ENCODE peak calls at places on chromosome 17, in four cellular contexts. Z, Q, G and I are unnamed samples. For H3K4me1, the result is how much of the 10 kb centered on the place peaks cover.

GRCh38 chr17:1413281-1413791 is 13.3 kb upstream of the YWHAE start:
- DNase-seq in Z (peak), G (peak), Q (peak), I (peak)

GRCh38 chr17:5047446-5047845 is 12.2 kb upstream of the SLC52A1 start:
- DNase-seq in Q (no peak), G (no peak), Z (no peak), I (no peak)

GRCh38 chr17:37368577-37368976 is 7.2 kb upstream of the C17orf78 start:
- DNase-seq in Q (peak), G (no peak), Z (peak), I (no peak)

GRCh38 chr17:49260011-49260921 is 29.7 kb upstream of the PHOSPHO1 start:
- DNase-seq in Q (peak), Z (peak), G (peak), I (peak)

GRCh38 chr17:56675876-56676660 is 82.6 kb downstream of the NOG start:
- DNase-seq in G (no peak), Q (no peak), Z (no peak), I (no peak)

GRCh38 chr17:57943140-57943539 is 12.1 kb downstream of the CUEDC1 start:
- DNase-seq in G (no peak), Z (no peak), Q (peak), I (no peak)

GRCh38 chr17:56593741-56594527 is 435 bp downstream of the NOG start:
- DNase-seq in Q (peak), Z (peak), G (peak), I (peak)

GRCh38 chr17:58224315-58224714 is 5.3 kb upstream of the MKS1 start:
- DNase-seq in G (no peak), Q (peak), Z (peak), I (no peak)

GRCh38 chr17:28983286-28984240 is 22.3 kb downstream of the SEZ6 start:
- DNase-seq in G (no peak), Z (peak), Q (peak), I (no peak)

GRCh38 chr17:80287038-80287437 is 26.4 kb downstream of the RNF213 start:
- DNase-seq in G (no peak), Z (peak), Q (no peak), I (no peak)

GRCh38 chr17:19744922-19745757 is 3.0 kb downstream of the ALDH3A1 start:
- DNase-seq in Q (peak), Z (peak), G (peak), I (peak)

GRCh38 chr17:81160306-81160705 is 5.0 kb upstream of the PVALEF start:
- DNase-seq in Q (no peak), G (peak), Z (no peak), I (peak)

GRCh38 chr17:29625037-29625750 is 2.5 kb upstream of the CORO6 start:
- DNase-seq in G (no peak), Q (peak), Z (peak), I (peak)

GRCh38 chr17:48483004-48483403 is 47.8 kb downstream of the HOXB1 start:
- DNase-seq in Z (no peak), Q (no peak), G (no peak), I (no peak)

GRCh38 chr17:67289174-67289876 is 44.3 kb upstream of the HELZ start:
- DNase-seq in G (peak), Q (peak), Z (peak), I (peak)

GRCh38 chr17:13429201-13429600 is 172.5 kb downstream of the HS3ST3A1 start:
- DNase-seq in G (no peak), Q (peak), Z (peak), I (no peak)

GRCh38 chr17:21397341-21398050 is 21.3 kb downstream of the KCNJ12 start:
- DNase-seq in G (no peak), Z (peak), Q (peak), I (no peak)

GRCh38 chr17:45123930-45124796 is 8.2 kb downstream of the PLCD3 start:
- DNase-seq in Z (peak), Q (peak), G (no peak), I (peak)

GRCh38 chr17:75459246-75459589 is 2.8 kb downstream of the TMEM94 start:
- DNase-seq in G (no peak), Q (no peak), Z (no peak), I (no peak)

GRCh38 chr17:14269473-14269872 is 31.4 kb upstream of the HS3ST3B1 start:
- DNase-seq in G (no peak), Z (no peak), Q (no peak), I (no peak)

GRCh38 chr17:9900744-9901143 is 4.3 kb downstream of the RCVRN start:
- DNase-seq in Z (peak), Q (peak), G (no peak), I (no peak)

GRCh38 chr17:42522798-42523278 is 13.2 kb upstream of the NAGLU start:
- DNase-seq in Q (no peak), G (peak), Z (no peak), I (no peak)

GRCh38 chr17:31704483-31704882 is 154.6 kb downstream of the COPRS start:
- DNase-seq in G (no peak), Z (no peak), Q (no peak), I (no peak)

GRCh38 chr17:50274142-50274944 is at the start of gene TMEM92:
- DNase-seq in G (no peak), Z (no peak), Q (no peak), I (no peak)

GRCh38 chr17:50478391-50479361 is at the start of gene RSAD1:
- DNase-seq in Z (peak), G (peak), Q (peak), I (peak)

GRCh38 chr17:51912939-51913338 is 245.6 kb downstream of the CA10 start:
- DNase-seq in Z (no peak), G (no peak), Q (no peak), I (no peak)

GRCh38 chr17:43545383-43545632 is 832 bp downstream of the ETV4 start:
- DNase-seq in Z (peak), Q (peak), G (peak), I (no peak)

GRCh38 chr17:82830249-82830661 is 9.6 kb downstream of the ZNF750 start:
- DNase-seq in Z (peak), Q (peak), G (peak), I (peak)

GRCh38 chr17:18240449-18240848 is 15.0 kb downstream of the LLGL1 start:
- DNase-seq in G (no peak), Z (no peak), Q (no peak), I (no peak)

GRCh38 chr17:19812407-19812806 is 55.3 kb downstream of the ULK2 start:
- DNase-seq in Q (peak), Z (peak), G (no peak), I (no peak)

GRCh38 chr17:28734712-28735241 is 6.2 kb downstream of the NEK8 start:
- DNase-seq in Q (no peak), Z (no peak), G (no peak), I (no peak)

GRCh38 chr17:59723041-59723440 is 15.6 kb downstream of the VMP1 start:
- DNase-seq in Z (no peak), G (no peak), Q (no peak), I (no peak)

GRCh38 chr17:59722623-59723022 is 15.2 kb downstream of the VMP1 start:
- DNase-seq in Z (no peak), G (no peak), Q (no peak), I (no peak)

GRCh38 chr17:59727817-59728533 is 20.5 kb downstream of the VMP1 start:
- DNase-seq in Q (no peak), G (no peak), Z (no peak), I (no peak)

GRCh38 chr17:59723607-59724006 is 16.2 kb downstream of the VMP1 start:
- DNase-seq in Z (no peak), G (no peak), Q (no peak), I (no peak)

GRCh38 chr17:59725691-59726090 is 18.2 kb downstream of the VMP1 start:
- DNase-seq in G (no peak), Q (no peak), Z (peak), I (no peak)
- H3K4me1 ChIP-seq in G (under half), Q (under half), Z (under half), I (under half)

GRCh38 chr17:33459078-33459940 is 166.2 kb upstream of the ASIC2 start:
- DNase-seq in G (no peak), Z (no peak), Q (no peak), I (no peak)
- TF ChIP-seq CTCF in G (no peak), Z (no peak), Q (no peak), I (no peak)

GRCh38 chr17:64387145-64387473 is 3.6 kb downstream of the PECAM1 start:
- DNase-seq in G (no peak), Q (no peak), Z (no peak), I (no peak)
- H3K4me3 ChIP-seq in G (peak), Q (no peak), Z (no peak), I (peak)

GRCh38 chr17:78360371-78361226 is 722 bp upstream of the SOCS3 start:
- DNase-seq in Z (peak), G (peak), Q (peak), I (peak)

GRCh38 chr17:78359936-78360370 is at the start of gene SOCS3:
- DNase-seq in G (peak), Q (peak), Z (peak), I (peak)

GRCh38 chr17:78358538-78359215 is 1.2 kb downstream of the SOCS3 start:
- DNase-seq in Q (peak), G (no peak), Z (peak), I (peak)

GRCh38 chr17:78357687-78358537 is 2.0 kb downstream of the SOCS3 start:
- DNase-seq in Q (no peak), G (no peak), Z (peak), I (peak)

DNA sequence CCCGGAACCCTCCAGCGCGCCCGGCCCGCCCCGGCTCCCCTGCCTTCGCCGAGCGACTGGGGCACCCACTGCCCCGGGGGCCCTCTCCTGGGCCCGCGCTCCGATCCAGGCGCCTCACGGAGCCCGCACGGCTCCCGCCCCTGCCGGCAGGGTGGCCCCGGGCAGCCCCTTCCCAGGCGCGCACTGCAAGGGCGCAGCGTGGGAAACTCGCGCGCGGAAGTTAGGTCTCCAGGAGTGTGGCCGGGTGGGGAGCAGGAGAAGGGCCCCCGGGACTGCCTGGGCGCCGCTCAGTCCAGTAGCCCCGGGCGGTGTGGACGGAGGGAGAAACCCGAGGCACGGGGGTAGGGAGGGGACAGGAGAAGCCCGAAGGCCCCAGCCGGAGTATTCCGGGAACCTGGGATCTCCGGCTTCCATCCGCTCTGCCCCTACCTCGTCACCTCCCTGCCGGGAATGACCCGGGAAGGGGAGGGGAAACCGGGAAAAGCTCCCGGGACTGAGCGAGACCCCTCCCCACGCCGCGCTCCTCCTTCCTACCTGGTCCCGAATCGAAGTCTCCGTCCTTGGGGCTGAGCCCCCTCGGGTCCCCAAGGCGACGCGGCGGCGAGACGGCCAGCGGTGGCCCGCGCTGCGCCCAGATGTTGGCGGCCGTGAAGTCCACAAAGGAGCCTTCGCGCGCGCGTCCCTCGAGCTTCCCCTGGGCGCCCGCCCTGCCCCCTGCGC is 501 bp downstream of the SOCS3 start:
- DNase-seq in Z (peak), Q (no peak), G (peak), I (peak)
- H3K4me1 ChIP-seq in Z (under half), Q (under half), G (half or more), I (under half)

DNA sequence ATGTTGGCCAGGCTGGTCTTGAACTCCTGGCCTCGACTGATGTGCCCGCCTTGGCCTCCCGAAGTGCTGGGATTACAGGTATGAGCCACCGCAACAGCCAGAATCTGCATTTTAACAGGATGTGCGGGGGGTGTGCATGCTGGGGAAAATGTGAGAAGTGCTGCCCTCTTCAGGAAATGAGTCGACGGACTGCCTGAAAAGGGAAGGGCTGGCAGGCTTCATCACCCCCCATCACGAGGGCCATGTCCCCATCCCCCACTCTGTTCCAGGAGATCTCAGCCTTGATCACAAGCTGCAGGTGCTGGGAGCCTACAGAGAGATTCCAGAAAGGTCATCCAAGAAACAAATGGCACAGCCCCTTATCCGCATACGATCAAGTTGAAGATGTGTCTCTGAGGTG is 195.3 kb upstream of the RPL38 start:
- DNase-seq in G (no peak), Z (peak), Q (no peak), I (no peak)
- TF ChIP-seq CTCF in G (peak), Z (peak), Q (no peak), I (no peak)

DNA sequence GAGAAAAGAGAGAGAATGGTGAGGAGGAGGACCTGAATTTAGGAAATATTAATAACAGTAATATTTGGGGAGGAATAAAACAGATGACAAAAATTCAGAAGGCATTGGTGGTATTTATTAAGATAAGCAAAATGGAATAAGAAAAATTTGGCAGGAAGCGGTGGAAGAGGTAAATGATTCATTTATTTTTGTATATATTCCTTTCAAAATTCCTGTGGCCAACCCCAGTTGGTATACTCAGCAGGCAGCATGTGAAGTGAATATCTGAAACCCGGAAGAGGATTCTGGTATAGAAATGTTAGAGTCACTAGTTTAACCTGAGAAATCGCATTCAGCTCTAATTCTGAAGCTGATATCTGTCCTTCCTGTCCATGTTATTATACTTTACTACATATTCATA is 792.0 kb downstream of the KCNJ2 start:
- DNase-seq in Q (peak), Z (peak), G (no peak), I (no peak)
- H3K4me3 ChIP-seq in Q (no peak), Z (no peak), G (no peak), I (no peak)

DNA sequence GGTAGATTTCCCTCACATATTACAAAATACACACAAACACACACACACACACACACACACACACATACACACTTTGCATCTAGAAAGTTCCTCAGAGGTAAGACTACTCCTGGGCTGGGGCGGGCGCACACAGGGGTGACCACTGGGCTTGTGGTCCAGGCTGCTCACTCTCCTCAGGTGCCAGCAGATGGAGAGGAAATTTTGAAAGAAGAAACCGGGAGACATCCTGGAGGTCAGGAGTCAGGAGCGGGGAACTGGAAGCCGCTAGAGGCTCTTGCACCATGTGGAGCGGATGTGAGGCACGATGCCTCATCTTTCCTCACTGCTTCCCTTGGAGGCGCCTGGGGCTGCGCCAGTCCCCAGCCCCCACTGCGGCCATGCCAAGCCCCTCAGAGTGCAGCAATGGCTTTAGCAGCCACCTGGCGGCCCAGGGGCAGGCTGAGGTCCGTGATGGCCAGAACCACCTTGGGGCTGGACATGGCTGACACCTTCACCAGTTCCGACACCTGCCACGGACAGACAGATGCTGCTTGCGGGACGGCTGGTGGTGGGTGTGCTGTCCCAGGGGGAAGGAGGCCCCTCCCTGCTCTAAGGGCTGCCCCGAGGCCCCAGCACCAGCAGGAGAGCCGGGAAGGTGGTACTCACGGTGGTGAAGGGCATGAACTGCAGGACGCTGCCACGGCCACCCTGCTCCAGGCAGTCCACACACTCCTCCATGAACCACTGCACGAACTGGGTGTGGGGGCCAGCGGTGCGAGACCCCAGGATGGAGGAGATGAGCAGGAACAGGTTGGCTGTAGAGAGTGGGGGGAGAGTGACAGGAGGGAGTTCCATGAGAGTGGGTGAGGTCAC is 4.1 kb downstream of the CSF3 start:
- DNase-seq in Z (peak), Q (peak), G (no peak), I (peak)
- H3K4me1 ChIP-seq in Z (under half), Q (under half), G (half or more), I (half or more)

GRCh38 chr17:46795379-46795952 is 23.0 kb downstream of the WNT3 start:
- DNase-seq in G (no peak), Z (no peak), Q (no peak), I (no peak)

GRCh38 chr17:46796524-46796923 is 22.0 kb downstream of the WNT3 start:
- DNase-seq in G (no peak), Q (no peak), Z (no peak), I (no peak)

GRCh38 chr17:46794318-46794717 is 24.2 kb downstream of the WNT3 start:
- DNase-seq in G (no peak), Q (no peak), Z (no peak), I (no peak)

GRCh38 chr17:46797131-46797530 is 21.4 kb downstream of the WNT3 start:
- DNase-seq in Z (no peak), G (no peak), Q (no peak), I (no peak)

GRCh38 chr17:46796080-46796479 is 22.4 kb downstream of the WNT3 start:
- DNase-seq in Z (no peak), Q (no peak), G (no peak), I (no peak)
- TF ChIP-seq CTCF in Z (no peak), Q (no peak), G (no peak), I (no peak)

GRCh38 chr17:78737332-78737731 is 44.7 kb downstream of the CYTH1 start:
- DNase-seq in Z (peak), Q (peak), G (no peak), I (no peak)
- H3K4me3 ChIP-seq in Z (no peak), Q (no peak), G (peak), I (peak)